ENCODE peak calls at places on chromosomes 11 and 22, in seven cellular contexts. One of them, this sample, is unnamed.

GRCh38 chr11:58770627-58771457 is 39.1 kb upstream of the GLYAT start:
- DNase-seq in endodermal cell: no peak
- DNase-seq in activated T-cell treated with anti-CD3 and anti-CD28 coated beads for 1 hour: no peak
- DNase-seq in putamen: no peak
- DNase-seq in stimulated activated CD8-positive, alpha-beta memory T cell treated with anti-CD3 and anti-CD28 coated beads, Interleukin-15, amount 100 ng/mL, for 1 hour: no peak
- DNase-seq in adrenal gland: no peak
- DNase-seq in lower lobe of right lung: no peak
- DNase-seq in this sample: no peak

GRCh38 chr22:24090581-24090980 is 79.5 kb downstream of the CABIN1 start:
- DNase-seq in endodermal cell: no peak
- DNase-seq in stimulated activated CD8-positive, alpha-beta memory T cell treated with anti-CD3 and anti-CD28 coated beads, Interleukin-15, amount 100 ng/mL, for 1 hour: no peak
- DNase-seq in lower lobe of right lung: no peak
- DNase-seq in putamen: no peak
- DNase-seq in adrenal gland: no peak
- DNase-seq in activated T-cell treated with anti-CD3 and anti-CD28 coated beads for 1 hour: no peak
- DNase-seq in this sample: no peak

GRCh38 chr11:36471577-36471976 is 38.5 kb downstream of the TRAF6 start:
- DNase-seq in adrenal gland: no peak
- DNase-seq in activated T-cell treated with anti-CD3 and anti-CD28 coated beads for 1 hour: no peak
- DNase-seq in lower lobe of right lung: no peak
- DNase-seq in endodermal cell: no peak
- DNase-seq in putamen: no peak
- DNase-seq in stimulated activated CD8-positive, alpha-beta memory T cell treated with anti-CD3 and anti-CD28 coated beads, Interleukin-15, amount 100 ng/mL, for 1 hour: no peak
- DNase-seq in this sample: no peak

GRCh38 chr11:8597182-8597581 is 3.2 kb upstream of the STK33 start:
- DNase-seq in activated T-cell treated with anti-CD3 and anti-CD28 coated beads for 1 hour: no peak
- DNase-seq in stimulated activated CD8-positive, alpha-beta memory T cell treated with anti-CD3 and anti-CD28 coated beads, Interleukin-15, amount 100 ng/mL, for 1 hour: no peak
- DNase-seq in putamen: no peak
- DNase-seq in endodermal cell: no peak
- DNase-seq in lower lobe of right lung: no peak
- DNase-seq in adrenal gland: no peak
- DNase-seq in this sample: no peak

GRCh38 chr11:17353228-17354021 is 1.8 kb downstream of the NCR3LG1 start:
- DNase-seq in stimulated activated CD8-positive, alpha-beta memory T cell treated with anti-CD3 and anti-CD28 coated beads, Interleukin-15, amount 100 ng/mL, for 1 hour: no peak
- DNase-seq in activated T-cell treated with anti-CD3 and anti-CD28 coated beads for 1 hour: peak
- DNase-seq in adrenal gland: peak
- DNase-seq in lower lobe of right lung: peak
- DNase-seq in endodermal cell: peak
- DNase-seq in putamen: peak
- DNase-seq in this sample: peak

GRCh38 chr11:82046778-82047177 is 686.9 kb downstream of the FAM181B start:
- DNase-seq in endodermal cell: no peak
- DNase-seq in lower lobe of right lung: no peak
- DNase-seq in adrenal gland: no peak
- DNase-seq in putamen: peak
- DNase-seq in stimulated activated CD8-positive, alpha-beta memory T cell treated with anti-CD3 and anti-CD28 coated beads, Interleukin-15, amount 100 ng/mL, for 1 hour: no peak
- DNase-seq in activated T-cell treated with anti-CD3 and anti-CD28 coated beads for 1 hour: no peak
- DNase-seq in this sample: no peak

GRCh38 chr11:130904380-130904779 is 11.9 kb downstream of the SNX19 start:
- DNase-seq in endodermal cell: no peak
- DNase-seq in putamen: no peak
- DNase-seq in adrenal gland: no peak
- DNase-seq in lower lobe of right lung: no peak
- DNase-seq in stimulated activated CD8-positive, alpha-beta memory T cell treated with anti-CD3 and anti-CD28 coated beads, Interleukin-15, amount 100 ng/mL, for 1 hour: no peak
- DNase-seq in activated T-cell treated with anti-CD3 and anti-CD28 coated beads for 1 hour: no peak
- DNase-seq in this sample: no peak

GRCh38 chr11:126790550-126790981 is 210.0 kb downstream of the KIRREL3 start:
- DNase-seq in stimulated activated CD8-positive, alpha-beta memory T cell treated with anti-CD3 and anti-CD28 coated beads, Interleukin-15, amount 100 ng/mL, for 1 hour: no peak
- DNase-seq in endodermal cell: peak
- DNase-seq in adrenal gland: no peak
- DNase-seq in activated T-cell treated with anti-CD3 and anti-CD28 coated beads for 1 hour: no peak
- DNase-seq in putamen: peak
- DNase-seq in lower lobe of right lung: no peak
- DNase-seq in this sample: no peak

GRCh38 chr22:36377022-36377631 is 10.6 kb downstream of the MYH9 start:
- DNase-seq in putamen: no peak
- DNase-seq in lower lobe of right lung: no peak
- DNase-seq in endodermal cell: no peak
- DNase-seq in stimulated activated CD8-positive, alpha-beta memory T cell treated with anti-CD3 and anti-CD28 coated beads, Interleukin-15, amount 100 ng/mL, for 1 hour: no peak
- DNase-seq in activated T-cell treated with anti-CD3 and anti-CD28 coated beads for 1 hour: no peak
- DNase-seq in adrenal gland: no peak
- DNase-seq in this sample: no peak

GRCh38 chr22:30077279-30077678 is 3.0 kb upstream of the HORMAD2 start:
- DNase-seq in adrenal gland: no peak
- DNase-seq in endodermal cell: no peak
- DNase-seq in putamen: no peak
- DNase-seq in lower lobe of right lung: no peak
- DNase-seq in stimulated activated CD8-positive, alpha-beta memory T cell treated with anti-CD3 and anti-CD28 coated beads, Interleukin-15, amount 100 ng/mL, for 1 hour: no peak
- DNase-seq in activated T-cell treated with anti-CD3 and anti-CD28 coated beads for 1 hour: no peak
- DNase-seq in this sample: no peak